ENCODE peak calls at places on chromosomes 1 and 21, in ten cellular contexts. S is fibroblast of lung, V is foreskin keratinocyte, E is choroid plexus epithelial cell, X is Peyer's patch, T is Caco-2, M is body of pancreas, U is endothelial cell, A is K562, R is fibroblast of mammary gland. D is an unnamed sample.

GRCh38 chr1:100352267-100353072 is at the start of gene CDC14A:
- DNase-seq in S (peak), V (peak), E (peak), X (peak), T (peak), M (peak), U (peak), A (peak), R (peak), D (peak)

GRCh38 chr1:24987875-24988559 is 57.9 kb upstream of the RUNX3 start:
- DNase-seq in S (no peak), V (no peak), E (no peak), X (no peak), T (no peak), M (no peak), U (no peak), A (no peak), R (no peak), D (no peak)

GRCh38 chr1:9293512-9294439 is 1.1 kb downstream of the SPSB1 start:
- DNase-seq in S (peak), V (peak), E (peak), X (peak), T (peak), M (peak), U (no peak), A (peak), R (peak), D (no peak)

GRCh38 chr1:89274431-89274857 is 1.8 kb upstream of the GBP5 start:
- DNase-seq in S (peak), V (peak), E (peak), X (no peak), T (no peak), M (no peak), U (no peak), A (no peak), R (peak), D (no peak)

GRCh38 chr1:39569034-39569433 is 7.6 kb downstream of the PABPC4 start:
- DNase-seq in S (no peak), V (no peak), E (no peak), X (no peak), T (no peak), M (peak), U (no peak), A (no peak), R (no peak), D (no peak)

GRCh38 chr1:167223144-167224103 is 2.7 kb downstream of the POU2F1 start:
- DNase-seq in S (peak), V (no peak), E (no peak), X (no peak), T (no peak), M (no peak), U (no peak), A (no peak), R (peak), D (no peak)

GRCh38 chr1:6418668-6419396 is 887 bp downstream of the HES2 start:
- DNase-seq in S (no peak), V (no peak), E (no peak), X (no peak), T (no peak), M (no peak), U (no peak), A (no peak), R (no peak), D (no peak)

GRCh38 chr1:109427171-109427467 is 871 bp upstream of the PSMA5 start:
- DNase-seq in S (no peak), V (no peak), E (peak), X (no peak), T (no peak), M (no peak), U (no peak), A (no peak), R (peak), D (no peak)

GRCh38 chr1:231665046-231665445 is 38.5 kb downstream of the DISC1 start:
- DNase-seq in S (no peak), V (no peak), E (no peak), X (no peak), T (no peak), M (no peak), U (no peak), A (no peak), R (no peak), D (no peak)

GRCh38 chr1:159892944-159893343 is 7.0 kb downstream of the CFAP45 start:
- DNase-seq in S (no peak), V (peak), E (no peak), X (no peak), T (peak), M (no peak), U (no peak), A (no peak), R (no peak), D (no peak)

GRCh38 chr21:42784276-42784675 is 95.1 kb downstream of the WDR4 start:
- DNase-seq in S (no peak), V (no peak), E (no peak), X (no peak), T (no peak), M (peak), U (peak), A (no peak), R (no peak), D (no peak)

GRCh38 chr1:101588677-101589076 is 351.9 kb downstream of the S1PR1 start:
- DNase-seq in S (no peak), V (no peak), E (no peak), X (no peak), T (no peak), M (no peak), U (no peak), A (no peak), R (no peak), D (no peak)

GRCh38 chr1:184820956-184821355 is 66.3 kb upstream of the EDEM3 start:
- DNase-seq in S (no peak), V (no peak), E (no peak), X (no peak), T (no peak), M (no peak), U (no peak), A (no peak), R (no peak), D (no peak)

GRCh38 chr1:201061886-201062285 is 38.4 kb upstream of the KIF21B start:
- DNase-seq in S (no peak), V (no peak), E (no peak), X (no peak), T (no peak), M (no peak), U (no peak), A (no peak), R (no peak), D (no peak)

GRCh38 chr1:201348211-201348566 is 29.3 kb downstream of the TNNT2 start:
- DNase-seq in S (peak), V (no peak), E (peak), X (no peak), T (peak), M (peak), U (peak), A (peak), R (peak), D (no peak)

GRCh38 chr1:54882483-54882882 is 4.5 kb downstream of the DHCR24 start:
- DNase-seq in S (no peak), V (peak), E (peak), X (no peak), T (no peak), M (no peak), U (no peak), A (no peak), R (peak), D (no peak)

GRCh38 chr1:2304921-2305681 is 77.0 kb downstream of the SKI start:
- DNase-seq in S (no peak), V (no peak), E (no peak), X (no peak), T (no peak), M (no peak), U (no peak), A (no peak), R (no peak), D (no peak)

GRCh38 chr1:38076038-38076437 is 29.4 kb upstream of the POU3F1 start:
- DNase-seq in S (peak), V (no peak), E (peak), X (no peak), T (peak), M (peak), U (peak), A (peak), R (peak), D (no peak)

GRCh38 chr1:210072129-210072528 is 134.1 kb downstream of the SYT14 start:
- DNase-seq in S (no peak), V (peak), E (no peak), X (no peak), T (no peak), M (no peak), U (no peak), A (no peak), R (peak), D (no peak)

GRCh38 chr1:241424480-241424971 is 67.5 kb upstream of the RGS7 start:
- DNase-seq in S (no peak), V (no peak), E (no peak), X (no peak), T (no peak), M (no peak), U (peak), A (no peak), R (no peak), D (no peak)

GRCh38 chr1:241419986-241420385 is 63.0 kb upstream of the RGS7 start:
- DNase-seq in S (no peak), V (peak), E (no peak), X (no peak), T (no peak), M (no peak), U (no peak), A (no peak), R (no peak), D (no peak)

DNA sequence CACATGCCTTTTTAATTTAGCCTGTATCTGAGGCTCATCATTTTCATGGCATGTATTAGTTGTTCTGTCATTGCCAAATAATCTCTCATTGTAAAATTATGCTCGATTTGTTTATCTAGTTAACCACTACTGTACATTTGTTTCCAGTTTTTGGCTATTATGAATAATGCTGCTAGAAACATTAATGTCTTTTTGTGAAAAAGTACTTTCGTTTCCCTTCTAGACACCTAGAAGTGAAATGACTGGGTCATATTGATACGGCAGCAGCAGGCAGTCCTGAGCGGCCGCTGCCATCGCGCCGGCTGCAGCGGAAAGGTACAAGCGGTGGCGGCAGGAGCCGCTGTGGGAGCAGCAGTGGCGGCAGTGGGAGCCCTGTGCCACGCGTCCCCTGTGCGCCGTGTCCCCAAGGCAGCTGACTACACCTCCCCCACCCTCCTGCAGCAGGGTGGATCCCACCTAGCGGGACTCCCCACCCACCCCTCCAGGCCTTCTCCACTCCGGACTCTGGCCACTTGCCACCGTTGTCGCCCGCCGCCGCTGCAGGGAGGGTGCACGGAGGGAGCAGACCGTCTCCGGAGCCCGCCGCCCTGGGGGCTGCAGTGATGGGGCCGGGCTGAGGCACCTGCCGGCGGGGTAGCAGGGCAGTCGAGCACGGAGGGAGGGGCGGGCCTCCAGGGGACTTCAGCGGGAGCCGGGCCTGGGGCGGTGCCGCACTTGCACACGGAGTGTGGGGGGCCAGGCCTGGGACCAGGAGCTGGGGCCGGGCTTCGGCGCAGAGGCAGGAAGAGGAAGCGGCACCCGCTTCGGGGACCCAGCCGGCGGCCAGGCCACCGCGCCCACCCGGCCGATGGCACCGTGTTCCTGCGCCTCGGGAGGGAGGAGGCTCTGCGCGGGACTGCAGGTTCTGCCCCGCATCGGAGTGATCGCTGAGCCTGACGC is 66.8 kb upstream of the RGS7 start:
- DNase-seq in S (peak), V (no peak), E (peak), X (no peak), T (peak), M (peak), U (peak), A (no peak), R (peak), D (no peak)
- TF ChIP-seq CTCF in S (peak), V (peak), E (peak), X (no peak), T (no peak), M (no peak), U (no peak), A (no peak), R (no peak), D (peak)

GRCh38 chr1:177820213-177820612 is 149.6 kb downstream of the SEC16B start:
- DNase-seq in S (no peak), V (no peak), E (no peak), X (no peak), T (no peak), M (no peak), U (no peak), A (no peak), R (no peak), D (no peak)

GRCh38 chr1:177812650-177813049 is 157.2 kb downstream of the SEC16B start:
- DNase-seq in S (no peak), V (no peak), E (no peak), X (no peak), T (no peak), M (no peak), U (no peak), A (no peak), R (no peak), D (no peak)

DNA sequence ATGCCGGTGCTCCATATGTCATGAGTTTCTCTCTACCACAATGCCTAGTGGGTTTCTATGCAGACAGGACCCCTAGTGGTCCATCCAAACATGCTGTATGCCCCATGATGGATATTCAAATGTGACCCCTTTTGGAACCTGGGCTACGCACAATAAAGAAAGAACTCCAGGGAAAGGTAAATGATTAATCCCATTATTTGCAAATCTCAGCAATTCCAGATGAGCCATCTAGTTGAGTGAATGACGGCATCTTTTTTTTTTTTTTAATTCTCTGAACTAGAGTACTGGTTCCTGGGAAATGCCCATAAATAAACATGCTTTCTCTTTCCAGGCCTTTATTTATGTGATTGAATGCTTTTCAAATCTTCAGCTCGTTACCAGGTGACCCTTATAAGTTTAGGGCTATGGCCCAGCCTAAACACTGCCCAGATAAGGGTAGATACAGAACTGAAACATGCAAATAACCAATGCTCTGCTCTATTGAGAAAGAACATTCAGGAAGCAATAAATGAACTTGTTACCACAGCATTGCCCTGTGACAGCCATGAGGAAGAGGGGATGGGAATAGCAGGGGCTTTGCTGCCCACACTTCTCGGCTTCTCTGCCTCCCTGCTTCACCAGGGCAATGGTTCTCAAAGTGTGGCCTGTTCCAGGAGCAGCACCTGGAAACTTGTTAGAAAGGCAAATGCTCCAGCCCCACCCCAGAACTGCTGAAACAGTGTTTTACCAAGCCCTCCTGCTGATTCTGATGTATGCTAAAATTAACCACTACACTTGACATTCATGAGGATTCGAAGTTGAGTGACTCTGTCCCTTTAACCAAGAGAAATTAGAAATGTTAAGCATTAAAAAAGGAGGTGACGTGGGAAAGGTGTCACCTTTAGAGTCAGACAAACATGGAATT is 151.6 kb downstream of the SEC16B start:
- DNase-seq in S (no peak), V (no peak), E (no peak), X (no peak), T (no peak), M (no peak), U (no peak), A (no peak), R (no peak), D (no peak)
- TF ChIP-seq CTCF in S (no peak), V (no peak), E (no peak), X (no peak), T (no peak), M (no peak), U (no peak), A (no peak), R (no peak), D (no peak)

GRCh38 chr1:157963713-157964112 is 29.7 kb upstream of the KIRREL1 start:
- DNase-seq in S (peak), V (peak), E (peak), X (peak), T (peak), M (peak), U (peak), A (peak), R (peak), D (no peak)
- TF ChIP-seq CTCF in S (peak), V (peak), E (peak), X (peak), T (peak), M (peak), U (peak), A (peak), R (peak), D (peak)

GRCh38 chr1:229843627-229844238 is 217.7 kb downstream of the URB2 start:
- DNase-seq in S (peak), V (peak), E (peak), X (no peak), T (peak), M (peak), U (no peak), A (peak), R (peak), D (no peak)
- TF ChIP-seq CTCF in S (peak), V (peak), E (peak), X (no peak), T (peak), M (no peak), U (no peak), A (peak), R (peak), D (no peak)

DNA sequence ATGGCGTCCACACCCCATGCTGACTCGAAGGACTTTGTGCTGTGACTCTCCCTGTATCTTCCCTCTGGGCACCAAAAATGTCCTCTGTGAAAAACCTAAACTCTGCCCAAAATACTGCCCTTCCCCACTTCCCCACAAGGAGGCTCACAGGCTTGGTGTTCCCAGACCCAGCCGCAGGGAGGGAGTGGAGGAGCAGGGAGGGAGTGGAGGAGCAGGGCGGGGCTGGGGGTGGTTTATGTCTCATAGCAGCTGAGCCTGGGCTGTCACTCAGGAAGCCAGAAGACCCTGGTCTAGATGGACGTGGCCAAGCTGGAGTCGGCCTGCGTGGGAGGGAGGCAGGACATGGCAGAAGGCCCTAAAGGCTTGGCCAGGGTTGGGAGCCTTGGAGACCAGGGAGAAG is 461.7 kb downstream of the PTPRU start:
- DNase-seq in S (peak), V (peak), E (peak), X (no peak), T (peak), M (no peak), U (peak), A (peak), R (peak), D (no peak)
- TF ChIP-seq CTCF in S (peak), V (peak), E (peak), X (no peak), T (no peak), M (no peak), U (peak), A (peak), R (peak), D (peak)

DNA sequence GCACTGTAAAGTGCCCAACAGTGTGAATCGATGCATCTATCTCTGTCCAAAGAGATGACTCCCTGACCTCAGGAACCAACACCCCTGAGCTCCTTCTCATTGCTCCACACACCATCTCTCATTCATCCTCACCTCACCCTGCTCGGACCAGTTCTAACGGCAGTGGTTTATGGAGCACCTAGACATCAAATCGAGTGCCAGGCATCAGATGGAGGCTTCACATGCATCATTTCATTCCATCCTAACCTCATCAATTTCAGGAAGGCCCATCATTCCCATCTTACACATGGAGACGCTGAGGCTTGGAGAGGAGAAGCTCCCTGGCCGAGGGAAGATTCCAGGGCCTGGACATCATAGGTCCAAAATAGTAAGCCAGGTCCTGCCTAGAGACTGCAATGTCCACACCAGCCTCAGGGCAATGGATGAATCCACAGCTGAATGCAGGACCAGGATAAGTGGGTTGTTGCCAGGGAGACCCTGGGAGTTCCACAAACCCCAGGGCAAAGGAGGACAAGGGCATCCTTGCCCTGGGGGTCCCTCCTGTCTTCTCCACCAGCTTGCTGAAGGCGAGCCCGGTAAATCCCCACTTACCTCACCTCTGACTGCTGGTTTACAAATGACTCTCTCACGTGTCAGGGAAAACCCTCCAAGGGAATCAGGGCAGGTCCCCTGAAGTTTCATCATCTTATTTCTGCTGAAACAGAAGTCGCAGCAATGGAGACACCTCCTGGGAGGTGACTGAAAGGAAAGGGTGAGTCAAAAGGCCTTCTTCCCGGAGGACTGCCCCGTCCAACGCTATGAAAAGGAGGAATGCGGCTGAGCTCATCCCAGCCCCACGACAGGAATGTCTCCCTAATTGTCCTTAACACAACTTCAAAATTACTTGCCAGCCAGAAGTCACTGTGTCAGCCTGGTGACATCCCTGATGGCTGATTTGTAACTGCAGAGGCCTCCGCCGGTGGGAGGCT is 9.0 kb upstream of the IFFO2 start:
- DNase-seq in S (no peak), V (peak), E (peak), X (no peak), T (peak), M (no peak), U (no peak), A (no peak), R (no peak), D (peak)
- TF ChIP-seq CTCF in S (no peak), V (peak), E (no peak), X (no peak), T (no peak), M (no peak), U (no peak), A (no peak), R (no peak), D (no peak)

D was measured in kidney epithelial cell.